ENCODE peak calls at places on chromosomes 12 and 14, in eight cellular contexts. One of them, this sample, is unnamed.

GRCh38 chr12:78403136-78403535 is 461.4 kb upstream of the SYT1 start:
- DNase-seq in caudate nucleus: no peak
- DNase-seq in Karpas-422: no peak
- DNase-seq in fibroblast of lung: peak; percentile 46
- DNase-seq in substantia nigra: no peak
- DNase-seq in IMR-90: peak; percentile 47
- DNase-seq in effector memory CD4-positive, alpha-beta T cell: no peak
- DNase-seq in testis: no peak
- DNase-seq in this sample: no peak

GRCh38 chr12:92927055-92927435 is 2.0 kb downstream of the EEA1 start:
- DNase-seq in caudate nucleus: no peak
- DNase-seq in Karpas-422: no peak
- DNase-seq in fibroblast of lung: peak; percentile 39
- DNase-seq in substantia nigra: no peak
- DNase-seq in IMR-90: peak; percentile 28
- DNase-seq in effector memory CD4-positive, alpha-beta T cell: no peak
- DNase-seq in testis: no peak
- DNase-seq in this sample: no peak

GRCh38 chr12:103379670-103380069 is 116.1 kb downstream of the C12orf42 start:
- DNase-seq in caudate nucleus: no peak
- DNase-seq in Karpas-422: no peak
- DNase-seq in fibroblast of lung: no peak
- DNase-seq in substantia nigra: no peak
- DNase-seq in IMR-90: no peak
- DNase-seq in effector memory CD4-positive, alpha-beta T cell: no peak
- DNase-seq in testis: no peak
- DNase-seq in this sample: no peak

GRCh38 chr12:116528067-116528466 is 31.1 kb upstream of the MAP1LC3B2 start:
- DNase-seq in caudate nucleus: no peak
- DNase-seq in Karpas-422: no peak
- DNase-seq in fibroblast of lung: peak; percentile 46
- DNase-seq in substantia nigra: no peak
- DNase-seq in IMR-90: peak; percentile 56
- DNase-seq in effector memory CD4-positive, alpha-beta T cell: no peak
- DNase-seq in testis: no peak
- DNase-seq in this sample: no peak

GRCh38 chr12:122874081-122874480 is 21.8 kb downstream of the VPS37B start:
- DNase-seq in caudate nucleus: no peak
- DNase-seq in Karpas-422: no peak
- DNase-seq in fibroblast of lung: no peak
- DNase-seq in substantia nigra: no peak
- DNase-seq in IMR-90: no peak
- DNase-seq in effector memory CD4-positive, alpha-beta T cell: no peak
- DNase-seq in testis: no peak
- DNase-seq in this sample: no peak

GRCh38 chr14:92613008-92613658 is 99.6 kb downstream of the RIN3 start:
- DNase-seq in caudate nucleus: no peak
- DNase-seq in Karpas-422: peak; percentile 91
- DNase-seq in fibroblast of lung: no peak
- DNase-seq in substantia nigra: peak; percentile 30
- DNase-seq in IMR-90: no peak
- DNase-seq in effector memory CD4-positive, alpha-beta T cell: peak; percentile 37
- DNase-seq in testis: peak; percentile 38
- DNase-seq in this sample: no peak

GRCh38 chr12:49428652-49429549 is 61.6 kb downstream of the SPATS2 start:
- DNase-seq in caudate nucleus: no peak
- DNase-seq in Karpas-422: no peak
- DNase-seq in fibroblast of lung: peak; percentile 70
- DNase-seq in substantia nigra: no peak
- DNase-seq in IMR-90: peak; percentile 86
- DNase-seq in effector memory CD4-positive, alpha-beta T cell: no peak
- DNase-seq in testis: no peak
- DNase-seq in this sample: no peak

GRCh38 chr12:56999456-56999855 is 6.9 kb downstream of the ZBTB39 start:
- DNase-seq in caudate nucleus: no peak
- DNase-seq in Karpas-422: no peak
- DNase-seq in fibroblast of lung: no peak
- DNase-seq in substantia nigra: no peak
- DNase-seq in IMR-90: no peak
- DNase-seq in effector memory CD4-positive, alpha-beta T cell: no peak
- DNase-seq in testis: no peak
- DNase-seq in this sample: no peak

GRCh38 chr14:27236601-27237000 is 638.8 kb upstream of the NOVA1 start:
- DNase-seq in caudate nucleus: no peak
- DNase-seq in Karpas-422: no peak
- DNase-seq in fibroblast of lung: no peak
- DNase-seq in substantia nigra: no peak
- DNase-seq in IMR-90: no peak
- DNase-seq in effector memory CD4-positive, alpha-beta T cell: no peak
- DNase-seq in testis: no peak
- DNase-seq in this sample: no peak

GRCh38 chr12:7411343-7411742 is 32.6 kb downstream of the CD163L1 start:
- DNase-seq in caudate nucleus: no peak
- DNase-seq in Karpas-422: peak; percentile 68
- DNase-seq in fibroblast of lung: no peak
- DNase-seq in substantia nigra: no peak
- DNase-seq in IMR-90: no peak
- DNase-seq in effector memory CD4-positive, alpha-beta T cell: no peak
- DNase-seq in testis: no peak
- DNase-seq in this sample: no peak

GRCh38 chr14:81221579-81222102 is 882 bp upstream of the GTF2A1 start:
- DNase-seq in caudate nucleus: no peak
- DNase-seq in Karpas-422: no peak
- DNase-seq in fibroblast of lung: no peak
- DNase-seq in substantia nigra: no peak
- DNase-seq in IMR-90: peak; percentile 5
- DNase-seq in effector memory CD4-positive, alpha-beta T cell: no peak
- DNase-seq in testis: no peak
- DNase-seq in this sample: no peak

GRCh38 chr12:1815814-1816729 is 4.3 kb upstream of the LRTM2 start:
- DNase-seq in caudate nucleus: no peak
- DNase-seq in Karpas-422: no peak
- DNase-seq in fibroblast of lung: no peak
- DNase-seq in substantia nigra: no peak
- DNase-seq in IMR-90: no peak
- DNase-seq in effector memory CD4-positive, alpha-beta T cell: no peak
- DNase-seq in testis: no peak
- DNase-seq in this sample: no peak

GRCh38 chr14:60646202-60646886 is 2.9 kb downstream of the SIX1 start:
- DNase-seq in caudate nucleus: no peak
- DNase-seq in Karpas-422: no peak
- DNase-seq in fibroblast of lung: peak; percentile 56
- DNase-seq in substantia nigra: no peak
- DNase-seq in IMR-90: no peak
- DNase-seq in effector memory CD4-positive, alpha-beta T cell: no peak
- DNase-seq in testis: no peak
- DNase-seq in this sample: no peak

GRCh38 chr12:106108187-106108816 is 30.5 kb downstream of the NUAK1 start:
- DNase-seq in caudate nucleus: no peak
- DNase-seq in Karpas-422: no peak
- DNase-seq in fibroblast of lung: peak; percentile 28
- DNase-seq in substantia nigra: no peak
- DNase-seq in IMR-90: peak; percentile 65
- DNase-seq in effector memory CD4-positive, alpha-beta T cell: no peak
- DNase-seq in testis: no peak
- DNase-seq in this sample: no peak

GRCh38 chr12:107864235-107864634 is 89.7 kb downstream of the ASCL4 start:
- DNase-seq in caudate nucleus: no peak
- DNase-seq in Karpas-422: no peak
- DNase-seq in fibroblast of lung: no peak
- DNase-seq in substantia nigra: no peak
- DNase-seq in IMR-90: no peak
- DNase-seq in effector memory CD4-positive, alpha-beta T cell: no peak
- DNase-seq in testis: no peak
- DNase-seq in this sample: no peak

GRCh38 chr14:65720743-65721142 is 308.2 kb downstream of the FUT8 start:
- DNase-seq in caudate nucleus: no peak
- DNase-seq in Karpas-422: no peak
- DNase-seq in fibroblast of lung: no peak
- DNase-seq in substantia nigra: no peak
- DNase-seq in IMR-90: no peak
- DNase-seq in effector memory CD4-positive, alpha-beta T cell: no peak
- DNase-seq in testis: no peak
- DNase-seq in this sample: no peak

GRCh38 chr12:70321182-70321581 is 44.9 kb upstream of the KCNMB4 start:
- DNase-seq in caudate nucleus: no peak
- DNase-seq in Karpas-422: no peak
- DNase-seq in fibroblast of lung: no peak
- DNase-seq in substantia nigra: no peak
- DNase-seq in IMR-90: no peak
- DNase-seq in effector memory CD4-positive, alpha-beta T cell: no peak
- DNase-seq in testis: no peak
- DNase-seq in this sample: no peak

GRCh38 chr14:64682843-64683242 is 21.4 kb upstream of the PLEKHG3 start:
- DNase-seq in caudate nucleus: no peak
- DNase-seq in Karpas-422: no peak
- DNase-seq in fibroblast of lung: no peak
- DNase-seq in substantia nigra: no peak
- DNase-seq in IMR-90: no peak
- DNase-seq in effector memory CD4-positive, alpha-beta T cell: no peak
- DNase-seq in testis: no peak
- DNase-seq in this sample: no peak
- H3K27ac ChIP-seq in caudate nucleus: peak overlapping the region; percentile 98
- H3K27ac ChIP-seq in Karpas-422: no peak overlapping the region
- H3K27ac ChIP-seq in fibroblast of lung: no peak overlapping the region
- H3K27ac ChIP-seq in substantia nigra: peak overlapping the region; percentile 97
- H3K27ac ChIP-seq in IMR-90: no peak overlapping the region
- H3K27ac ChIP-seq in effector memory CD4-positive, alpha-beta T cell: no peak overlapping the region
- H3K27ac ChIP-seq in testis: peak overlapping the region; percentile 70
- H3K27ac ChIP-seq in this sample: peak overlapping the region; percentile 71

GRCh38 chr12:6237830-6238229 is 37.6 kb downstream of the CD9 start:
- DNase-seq in caudate nucleus: no peak
- DNase-seq in Karpas-422: no peak
- DNase-seq in fibroblast of lung: no peak
- DNase-seq in substantia nigra: no peak
- DNase-seq in IMR-90: no peak
- DNase-seq in effector memory CD4-positive, alpha-beta T cell: no peak
- DNase-seq in testis: no peak
- DNase-seq in this sample: no peak
- H3K27ac ChIP-seq in caudate nucleus: no peak overlapping the region
- H3K27ac ChIP-seq in Karpas-422: no peak overlapping the region
- H3K27ac ChIP-seq in fibroblast of lung: no peak overlapping the region
- H3K27ac ChIP-seq in substantia nigra: no peak overlapping the region
- H3K27ac ChIP-seq in IMR-90: no peak overlapping the region
- H3K27ac ChIP-seq in effector memory CD4-positive, alpha-beta T cell: no peak overlapping the region
- H3K27ac ChIP-seq in testis: no peak overlapping the region
- H3K27ac ChIP-seq in this sample: no peak overlapping the region

DNA sequence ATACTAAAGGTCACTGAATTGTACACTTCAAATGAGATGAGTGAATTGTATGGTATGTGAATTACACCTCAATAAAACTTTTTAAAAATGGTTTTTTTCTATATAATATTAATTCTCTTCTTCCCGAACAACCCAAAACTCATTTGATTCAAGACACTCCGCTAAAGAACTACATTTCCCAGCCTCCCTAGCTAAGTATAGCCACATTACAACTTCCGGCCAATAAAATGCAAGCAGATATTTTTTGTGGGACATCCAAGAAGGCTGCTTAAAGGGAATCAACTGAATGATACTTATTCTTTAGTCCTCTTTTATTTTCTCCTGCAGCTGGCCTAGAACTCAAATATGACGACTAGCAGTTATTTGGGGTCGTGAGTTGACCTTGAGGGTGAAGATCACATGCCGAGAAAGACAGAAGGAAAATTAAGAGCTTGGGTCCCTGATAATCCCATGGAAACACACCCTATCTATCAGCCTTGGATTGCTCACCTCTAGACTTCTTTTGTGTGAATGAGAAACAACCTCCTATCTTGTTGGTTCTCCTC is 187.3 kb downstream of the TTC8 start:
- DNase-seq in caudate nucleus: no peak
- DNase-seq in Karpas-422: no peak
- DNase-seq in fibroblast of lung: peak; percentile 11
- DNase-seq in substantia nigra: no peak
- DNase-seq in IMR-90: no peak
- DNase-seq in effector memory CD4-positive, alpha-beta T cell: no peak
- DNase-seq in testis: no peak
- DNase-seq in this sample: no peak
- H3K27ac ChIP-seq in caudate nucleus: no peak overlapping the region
- H3K27ac ChIP-seq in Karpas-422: no peak overlapping the region
- H3K27ac ChIP-seq in fibroblast of lung: no peak overlapping the region
- H3K27ac ChIP-seq in substantia nigra: no peak overlapping the region
- H3K27ac ChIP-seq in IMR-90: no peak overlapping the region
- H3K27ac ChIP-seq in effector memory CD4-positive, alpha-beta T cell: no peak overlapping the region
- H3K27ac ChIP-seq in testis: no peak overlapping the region
- H3K27ac ChIP-seq in this sample: no peak overlapping the region

DNA sequence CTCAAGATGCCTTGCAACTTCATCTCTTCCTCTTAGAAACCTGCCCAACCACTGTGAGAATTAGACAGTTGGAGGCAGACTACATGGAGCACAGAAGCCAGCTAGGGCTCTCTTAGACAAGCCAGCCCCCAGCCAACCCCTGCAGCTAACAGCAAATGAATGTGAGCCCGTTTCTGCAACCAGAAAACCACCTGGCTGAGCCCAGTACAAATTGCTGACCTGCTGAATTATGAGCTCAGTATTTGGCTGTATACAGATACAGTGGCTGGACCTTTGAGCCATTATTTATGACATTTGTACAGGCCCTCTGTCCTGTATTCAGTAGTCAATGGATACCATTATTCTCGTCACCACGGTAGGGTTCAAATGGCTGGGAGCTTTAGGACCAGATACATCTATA is 112.9 kb downstream of the TBX5 start:
- DNase-seq in caudate nucleus: no peak
- DNase-seq in Karpas-422: no peak
- DNase-seq in fibroblast of lung: no peak
- DNase-seq in substantia nigra: no peak
- DNase-seq in IMR-90: no peak
- DNase-seq in effector memory CD4-positive, alpha-beta T cell: no peak
- DNase-seq in testis: no peak
- DNase-seq in this sample: no peak
- H3K27ac ChIP-seq in caudate nucleus: no peak overlapping the region
- H3K27ac ChIP-seq in Karpas-422: no peak overlapping the region
- H3K27ac ChIP-seq in fibroblast of lung: no peak overlapping the region
- H3K27ac ChIP-seq in substantia nigra: no peak overlapping the region
- H3K27ac ChIP-seq in IMR-90: no peak overlapping the region
- H3K27ac ChIP-seq in effector memory CD4-positive, alpha-beta T cell: no peak overlapping the region
- H3K27ac ChIP-seq in testis: no peak overlapping the region
- H3K27ac ChIP-seq in this sample: no peak overlapping the region

GRCh38 chr12:11822071-11822818 is 172.8 kb downstream of the ETV6 start:
- DNase-seq in caudate nucleus: no peak
- DNase-seq in Karpas-422: no peak
- DNase-seq in fibroblast of lung: peak; percentile 25
- DNase-seq in substantia nigra: no peak
- DNase-seq in IMR-90: peak; percentile 87
- DNase-seq in effector memory CD4-positive, alpha-beta T cell: peak; percentile 47
- DNase-seq in testis: no peak
- DNase-seq in this sample: no peak
- H3K27ac ChIP-seq in caudate nucleus: peak overlapping the region; percentile 3
- H3K27ac ChIP-seq in Karpas-422: no peak overlapping the region
- H3K27ac ChIP-seq in fibroblast of lung: peak overlapping the region; percentile 81
- H3K27ac ChIP-seq in substantia nigra: peak overlapping the region; percentile 28
- H3K27ac ChIP-seq in IMR-90: peak overlapping the region; percentile 23
- H3K27ac ChIP-seq in effector memory CD4-positive, alpha-beta T cell: peak overlapping the region; percentile 4
- H3K27ac ChIP-seq in testis: no peak overlapping the region
- H3K27ac ChIP-seq in this sample: no peak overlapping the region

GRCh38 chr14:95515523-95516517 is 630 bp downstream of the SYNE3 start:
- DNase-seq in caudate nucleus: peak; percentile 37
- DNase-seq in Karpas-422: peak; percentile 88
- DNase-seq in fibroblast of lung: no peak
- DNase-seq in substantia nigra: peak; percentile 65
- DNase-seq in IMR-90: peak; percentile 45
- DNase-seq in effector memory CD4-positive, alpha-beta T cell: peak; percentile 77
- DNase-seq in testis: peak; percentile 66
- DNase-seq in this sample: no peak
- H3K27ac ChIP-seq in caudate nucleus: peak overlapping the region; percentile 53
- H3K27ac ChIP-seq in Karpas-422: no peak overlapping the region
- H3K27ac ChIP-seq in fibroblast of lung: peak overlapping the region; percentile 5
- H3K27ac ChIP-seq in substantia nigra: peak overlapping the region; percentile 63
- H3K27ac ChIP-seq in IMR-90: peak overlapping the region; percentile 7
- H3K27ac ChIP-seq in effector memory CD4-positive, alpha-beta T cell: peak overlapping the region; percentile 89
- H3K27ac ChIP-seq in testis: peak overlapping the region; percentile 79
- H3K27ac ChIP-seq in this sample: peak overlapping the region; percentile 88

GRCh38 chr14:98932436-98933325 is 339.3 kb downstream of the BCL11B start:
- DNase-seq in caudate nucleus: no peak
- DNase-seq in Karpas-422: no peak
- DNase-seq in fibroblast of lung: no peak
- DNase-seq in substantia nigra: no peak
- DNase-seq in IMR-90: no peak
- DNase-seq in effector memory CD4-positive, alpha-beta T cell: no peak
- DNase-seq in testis: no peak
- DNase-seq in this sample: no peak
- H3K27ac ChIP-seq in caudate nucleus: no peak overlapping the region
- H3K27ac ChIP-seq in Karpas-422: no peak overlapping the region
- H3K27ac ChIP-seq in fibroblast of lung: no peak overlapping the region
- H3K27ac ChIP-seq in substantia nigra: no peak overlapping the region
- H3K27ac ChIP-seq in IMR-90: no peak overlapping the region
- H3K27ac ChIP-seq in effector memory CD4-positive, alpha-beta T cell: peak overlapping the region; percentile 40
- H3K27ac ChIP-seq in testis: no peak overlapping the region
- H3K27ac ChIP-seq in this sample: no peak overlapping the region

This sample was measured in right atrium auricular region.